ENCODE peak calls at places on chromosomes 7 and 10, in ten cellular contexts. One of them, this sample, is unnamed.
A peak's percentile ranks its signal among the peaks of the same experiment; 100 is the strongest.

GRCh38 chr7:22696672-22697071 is 30.3 kb upstream of the IL6 start:
- DNase-seq in stimulated activated CD8-positive, alpha-beta memory T cell treated with anti-CD3 and anti-CD28 coated beads, Interleukin-12 subunit alpha, Interleukin-12 subunit beta, amount 100 ng/mL, for 1 hour: no peak
- DNase-seq in MV-4-11: peak; percentile 15
- DNase-seq in OCI-LY7: no peak
- DNase-seq in ELR: peak; percentile 28
- DNase-seq in transverse colon: no peak
- DNase-seq in amniotic epithelial cell: peak; percentile 25
- DNase-seq in activated T-helper 2 cell treated with anti-CD3 and anti-CD28 coated beads, Interferon-gamma antibody, Interleukin-2, Interleukin-4, amounts not matched to agents 10 μg/mL and 5 μg/mL and 100 μg/mL, durations not matched to agents 14 hours and 24 hours and 36 hours: no peak
- DNase-seq in BE2C: no peak
- DNase-seq in NCI-H774: no peak
- DNase-seq in this sample: no peak

GRCh38 chr10:12819071-12819470 is 182.4 kb downstream of the CCDC3 start:
- DNase-seq in MV-4-11: no peak
- DNase-seq in ELR: no peak
- DNase-seq in OCI-LY7: no peak
- DNase-seq in stimulated activated CD8-positive, alpha-beta memory T cell treated with anti-CD3 and anti-CD28 coated beads, Interleukin-12 subunit alpha, Interleukin-12 subunit beta, amount 100 ng/mL, for 1 hour: no peak
- DNase-seq in activated T-helper 2 cell treated with anti-CD3 and anti-CD28 coated beads, Interferon-gamma antibody, Interleukin-2, Interleukin-4, amounts not matched to agents 10 μg/mL and 5 μg/mL and 100 μg/mL, durations not matched to agents 14 hours and 24 hours and 36 hours: no peak
- DNase-seq in amniotic epithelial cell: no peak
- DNase-seq in BE2C: no peak
- DNase-seq in transverse colon: no peak
- DNase-seq in NCI-H774: no peak
- DNase-seq in this sample: no peak

GRCh38 chr7:47218378-47219176 is 363.3 kb downstream of the TNS3 start:
- DNase-seq in amniotic epithelial cell: no peak
- DNase-seq in NCI-H774: no peak
- DNase-seq in activated T-helper 2 cell treated with anti-CD3 and anti-CD28 coated beads, Interferon-gamma antibody, Interleukin-2, Interleukin-4, amounts not matched to agents 10 μg/mL and 5 μg/mL and 100 μg/mL, durations not matched to agents 14 hours and 24 hours and 36 hours: no peak
- DNase-seq in BE2C: no peak
- DNase-seq in stimulated activated CD8-positive, alpha-beta memory T cell treated with anti-CD3 and anti-CD28 coated beads, Interleukin-12 subunit alpha, Interleukin-12 subunit beta, amount 100 ng/mL, for 1 hour: no peak
- DNase-seq in MV-4-11: peak; percentile 68
- DNase-seq in ELR: no peak
- DNase-seq in OCI-LY7: no peak
- DNase-seq in transverse colon: no peak
- DNase-seq in this sample: no peak

GRCh38 chr7:143263266-143264195 is at the start of gene GSTK1:
- DNase-seq in MV-4-11: peak; percentile 64
- DNase-seq in amniotic epithelial cell: peak; percentile 46
- DNase-seq in activated T-helper 2 cell treated with anti-CD3 and anti-CD28 coated beads, Interferon-gamma antibody, Interleukin-2, Interleukin-4, amounts not matched to agents 10 μg/mL and 5 μg/mL and 100 μg/mL, durations not matched to agents 14 hours and 24 hours and 36 hours: peak; percentile 76
- DNase-seq in NCI-H774: peak; percentile 65
- DNase-seq in transverse colon: peak; percentile 89
- DNase-seq in OCI-LY7: peak; percentile 66
- DNase-seq in stimulated activated CD8-positive, alpha-beta memory T cell treated with anti-CD3 and anti-CD28 coated beads, Interleukin-12 subunit alpha, Interleukin-12 subunit beta, amount 100 ng/mL, for 1 hour: peak; percentile 63
- DNase-seq in ELR: peak; percentile 71
- DNase-seq in BE2C: peak; percentile 77
- DNase-seq in this sample: peak; percentile 67

GRCh38 chr7:106309352-106309751 is 24.6 kb upstream of the NAMPT start:
- DNase-seq in OCI-LY7: no peak
- DNase-seq in BE2C: no peak
- DNase-seq in NCI-H774: no peak
- DNase-seq in amniotic epithelial cell: peak; percentile 7
- DNase-seq in stimulated activated CD8-positive, alpha-beta memory T cell treated with anti-CD3 and anti-CD28 coated beads, Interleukin-12 subunit alpha, Interleukin-12 subunit beta, amount 100 ng/mL, for 1 hour: no peak
- DNase-seq in ELR: peak; percentile 13
- DNase-seq in activated T-helper 2 cell treated with anti-CD3 and anti-CD28 coated beads, Interferon-gamma antibody, Interleukin-2, Interleukin-4, amounts not matched to agents 10 μg/mL and 5 μg/mL and 100 μg/mL, durations not matched to agents 14 hours and 24 hours and 36 hours: no peak
- DNase-seq in transverse colon: no peak
- DNase-seq in MV-4-11: no peak
- DNase-seq in this sample: no peak

GRCh38 chr10:71423268-71423667 is 26.5 kb downstream of the CDH23 start:
- DNase-seq in amniotic epithelial cell: no peak
- DNase-seq in MV-4-11: no peak
- DNase-seq in stimulated activated CD8-positive, alpha-beta memory T cell treated with anti-CD3 and anti-CD28 coated beads, Interleukin-12 subunit alpha, Interleukin-12 subunit beta, amount 100 ng/mL, for 1 hour: no peak
- DNase-seq in activated T-helper 2 cell treated with anti-CD3 and anti-CD28 coated beads, Interferon-gamma antibody, Interleukin-2, Interleukin-4, amounts not matched to agents 10 μg/mL and 5 μg/mL and 100 μg/mL, durations not matched to agents 14 hours and 24 hours and 36 hours: no peak
- DNase-seq in transverse colon: no peak
- DNase-seq in NCI-H774: no peak
- DNase-seq in ELR: no peak
- DNase-seq in BE2C: no peak
- DNase-seq in OCI-LY7: no peak
- DNase-seq in this sample: no peak

GRCh38 chr7:144786522-144786921 is 49.3 kb downstream of the TPK1 start:
- DNase-seq in BE2C: no peak
- DNase-seq in activated T-helper 2 cell treated with anti-CD3 and anti-CD28 coated beads, Interferon-gamma antibody, Interleukin-2, Interleukin-4, amounts not matched to agents 10 μg/mL and 5 μg/mL and 100 μg/mL, durations not matched to agents 14 hours and 24 hours and 36 hours: no peak
- DNase-seq in OCI-LY7: peak; percentile 23
- DNase-seq in amniotic epithelial cell: peak; percentile 0
- DNase-seq in stimulated activated CD8-positive, alpha-beta memory T cell treated with anti-CD3 and anti-CD28 coated beads, Interleukin-12 subunit alpha, Interleukin-12 subunit beta, amount 100 ng/mL, for 1 hour: no peak
- DNase-seq in transverse colon: no peak
- DNase-seq in ELR: no peak
- DNase-seq in NCI-H774: no peak
- DNase-seq in MV-4-11: no peak
- DNase-seq in this sample: no peak

GRCh38 chr10:14611971-14612693 is 162.6 kb downstream of the FAM107B start:
- DNase-seq in amniotic epithelial cell: no peak
- DNase-seq in transverse colon: no peak
- DNase-seq in stimulated activated CD8-positive, alpha-beta memory T cell treated with anti-CD3 and anti-CD28 coated beads, Interleukin-12 subunit alpha, Interleukin-12 subunit beta, amount 100 ng/mL, for 1 hour: no peak
- DNase-seq in NCI-H774: no peak
- DNase-seq in OCI-LY7: no peak
- DNase-seq in ELR: no peak
- DNase-seq in MV-4-11: no peak
- DNase-seq in BE2C: no peak
- DNase-seq in activated T-helper 2 cell treated with anti-CD3 and anti-CD28 coated beads, Interferon-gamma antibody, Interleukin-2, Interleukin-4, amounts not matched to agents 10 μg/mL and 5 μg/mL and 100 μg/mL, durations not matched to agents 14 hours and 24 hours and 36 hours: no peak
- DNase-seq in this sample: no peak

GRCh38 chr10:25493122-25493893 is 318.5 kb downstream of the GPR158 start:
- DNase-seq in NCI-H774: peak; percentile 66
- DNase-seq in MV-4-11: no peak
- DNase-seq in amniotic epithelial cell: peak; percentile 100
- DNase-seq in ELR: no peak
- DNase-seq in BE2C: peak; percentile 44
- DNase-seq in transverse colon: no peak
- DNase-seq in activated T-helper 2 cell treated with anti-CD3 and anti-CD28 coated beads, Interferon-gamma antibody, Interleukin-2, Interleukin-4, amounts not matched to agents 10 μg/mL and 5 μg/mL and 100 μg/mL, durations not matched to agents 14 hours and 24 hours and 36 hours: no peak
- DNase-seq in stimulated activated CD8-positive, alpha-beta memory T cell treated with anti-CD3 and anti-CD28 coated beads, Interleukin-12 subunit alpha, Interleukin-12 subunit beta, amount 100 ng/mL, for 1 hour: no peak
- DNase-seq in OCI-LY7: no peak
- DNase-seq in this sample: peak; percentile 64